ENCODE peak calls at places on chromosomes 12 and 14, in ten cellular contexts. M, P, F, O, E, I, S, B, V and C are unnamed samples.

GRCh38 chr14:104795781-104796681 is 483 bp upstream of the AKT1 start:
- DNase-seq in M (no peak), P (no peak), F (no peak), O (no peak), E (no peak), I (no peak), S (no peak), B (no peak), V (peak; percentile 73), C (peak; percentile 68)

GRCh38 chr14:51674294-51675002 is 22.7 kb downstream of the FRMD6 start:
- DNase-seq in M (no peak), P (no peak), F (no peak), O (no peak), E (no peak), I (no peak), S (peak; percentile 68), B (no peak), V (no peak), C (no peak)

GRCh38 chr12:6827437-6827894 is 741 bp upstream of the P3H3 start:
- DNase-seq in M (peak; percentile 81), P (peak; percentile 97), F (peak; percentile 95), O (peak; percentile 90), E (no peak), I (peak; percentile 84), S (peak; percentile 79), B (no peak), V (peak; percentile 90), C (peak; percentile 79)

GRCh38 chr12:106645465-106646330 is 62.9 kb downstream of the RFX4 start:
- DNase-seq in M (no peak), P (no peak), F (no peak), O (no peak), E (no peak), I (no peak), S (no peak), B (no peak), V (no peak), C (no peak)

GRCh38 chr14:66228267-66228970 is 257.8 kb upstream of the CCDC196 start:
- DNase-seq in M (no peak), P (no peak), F (no peak), O (no peak), E (no peak), I (peak; percentile 6), S (no peak), B (no peak), V (no peak), C (no peak)

GRCh38 chr12:116525418-116526001 is 33.7 kb upstream of the MAP1LC3B2 start:
- DNase-seq in M (peak; percentile 74), P (peak; percentile 92), F (peak; percentile 90), O (peak; percentile 88), E (no peak), I (peak; percentile 87), S (peak; percentile 92), B (no peak), V (peak; percentile 66), C (peak; percentile 80)

GRCh38 chr12:62716037-62716436 is 218.9 kb downstream of the PPM1H start:
- DNase-seq in M (no peak), P (no peak), F (no peak), O (no peak), E (no peak), I (no peak), S (no peak), B (no peak), V (no peak), C (no peak)

GRCh38 chr14:79596531-79596930 is 614.8 kb downstream of the DIO2 start:
- DNase-seq in M (no peak), P (no peak), F (no peak), O (no peak), E (no peak), I (peak; percentile 47), S (peak; percentile 88), B (no peak), V (no peak), C (no peak)

GRCh38 chr14:90780519-90780918 is 35.7 kb downstream of the TTC7B start:
- DNase-seq in M (no peak), P (no peak), F (no peak), O (peak; percentile 45), E (no peak), I (no peak), S (no peak), B (no peak), V (no peak), C (no peak)

GRCh38 chr14:27553820-27554219 is 956.0 kb upstream of the NOVA1 start:
- DNase-seq in M (peak; percentile 1), P (no peak), F (no peak), O (no peak), E (no peak), I (peak; percentile 5), S (no peak), B (no peak), V (no peak), C (no peak)

GRCh38 chr12:107014050-107014449 is 27.1 kb upstream of the MTERF2 start:
- DNase-seq in M (no peak), P (no peak), F (no peak), O (no peak), E (no peak), I (peak; percentile 61), S (no peak), B (no peak), V (no peak), C (peak; percentile 43)

GRCh38 chr14:102140750-102141145 is 1.1 kb downstream of the WDR20 start:
- DNase-seq in M (peak; percentile 27), P (no peak), F (no peak), O (no peak), E (no peak), I (no peak), S (no peak), B (no peak), V (no peak), C (no peak)

GRCh38 chr14:102139248-102140026 is at the start of gene WDR20:
- DNase-seq in M (peak; percentile 97), P (peak; percentile 98), F (peak; percentile 97), O (peak; percentile 97), E (peak; percentile 94), I (peak; percentile 98), S (peak; percentile 92), B (peak; percentile 87), V (peak; percentile 98), C (peak; percentile 99)

GRCh38 chr14:102140027-102140749 is 491 bp downstream of the WDR20 start:
- DNase-seq in M (peak; percentile 33), P (peak; percentile 68), F (no peak), O (peak; percentile 78), E (no peak), I (peak; percentile 16), S (no peak), B (no peak), V (no peak), C (peak; percentile 41)

GRCh38 chr14:102138935-102139247 is 806 bp upstream of the WDR20 start:
- DNase-seq in M (no peak), P (no peak), F (no peak), O (no peak), E (no peak), I (no peak), S (no peak), B (no peak), V (no peak), C (no peak)

GRCh38 chr14:102141797-102142196 is 2.1 kb downstream of the WDR20 start:
- DNase-seq in M (no peak), P (no peak), F (no peak), O (no peak), E (no peak), I (no peak), S (no peak), B (no peak), V (no peak), C (no peak)
- H3K4me1 ChIP-seq in M (peaks cover 17% of the 10 kb centered on the region), P (peaks cover 31% of the 10 kb centered on the region), F (peaks cover 8% of the 10 kb centered on the region), O (peaks cover 39% of the 10 kb centered on the region), E (no peaks in the 10 kb centered on the region), I (peaks cover 13% of the 10 kb centered on the region), S (no peaks in the 10 kb centered on the region), B (peaks cover 16% of the 10 kb centered on the region), V (peaks cover 3% of the 10 kb centered on the region), C (peaks cover 23% of the 10 kb centered on the region)

GRCh38 chr12:121467638-121468403 is 67.9 kb downstream of the RNF34 start:
- DNase-seq in M (peak; percentile 18), P (peak; percentile 78), F (peak; percentile 41), O (no peak), E (no peak), I (peak; percentile 31), S (no peak), B (peak; percentile 35), V (peak; percentile 53), C (no peak)

GRCh38 chr12:121465921-121466799 is 66.2 kb downstream of the RNF34 start:
- DNase-seq in M (peak; percentile 29), P (no peak), F (no peak), O (no peak), E (no peak), I (peak; percentile 21), S (no peak), B (no peak), V (no peak), C (peak; percentile 29)

GRCh38 chr12:121464331-121464730 is 64.4 kb downstream of the RNF34 start:
- DNase-seq in M (no peak), P (no peak), F (no peak), O (no peak), E (no peak), I (no peak), S (no peak), B (no peak), V (no peak), C (no peak)

GRCh38 chr12:121468451-121468850 is 68.5 kb downstream of the RNF34 start:
- DNase-seq in M (no peak), P (no peak), F (no peak), O (no peak), E (no peak), I (no peak), S (peak; percentile 15), B (no peak), V (no peak), C (no peak)

GRCh38 chr12:121466800-121467637 is 67.1 kb downstream of the RNF34 start:
- DNase-seq in M (peak; percentile 87), P (peak; percentile 93), F (peak; percentile 81), O (peak; percentile 90), E (peak; percentile 41), I (peak; percentile 88), S (peak; percentile 82), B (peak; percentile 53), V (peak; percentile 86), C (peak; percentile 94)
- TF ChIP-seq POLR2A in M (peak; percentile 37), P (no peak), F (no peak), O (peak; percentile 27), E (no peak), I (peak; percentile 65), S (peak; percentile 65), B (no peak), V (no peak), C (no peak)

DNA sequence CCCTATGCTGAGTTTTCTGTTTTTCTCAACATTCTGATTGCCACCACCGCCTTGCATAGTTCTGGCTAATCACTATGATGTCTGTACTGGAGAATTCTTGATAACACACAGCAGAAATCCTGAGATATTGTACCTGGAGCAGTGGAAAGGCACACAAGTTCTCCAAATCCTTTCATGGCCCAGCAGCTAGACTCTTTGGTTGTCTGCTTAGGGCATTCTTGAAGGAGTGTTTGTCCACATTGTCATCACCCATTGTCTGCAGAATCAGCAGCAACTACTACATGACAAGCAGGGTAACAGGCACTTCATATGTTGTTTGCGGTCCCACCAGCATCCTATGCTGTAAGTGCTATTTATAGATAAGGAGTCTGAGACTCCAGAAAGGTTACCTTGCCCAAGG is 128.9 kb downstream of the DAAM1 start:
- DNase-seq in M (no peak), P (no peak), F (no peak), O (no peak), E (no peak), I (no peak), S (no peak), B (no peak), V (no peak), C (no peak)
- H3K4me1 ChIP-seq in M (peaks cover 21% of the 10 kb centered on the region), P (peaks cover 83% of the 10 kb centered on the region), F (no peaks in the 10 kb centered on the region), O (peaks cover 42% of the 10 kb centered on the region), E (no peaks in the 10 kb centered on the region), I (peaks cover 31% of the 10 kb centered on the region), S (peaks cover 2% of the 10 kb centered on the region), B (peaks cover 26% of the 10 kb centered on the region), V (peaks cover 7% of the 10 kb centered on the region), C (peaks cover 72% of the 10 kb centered on the region)

GRCh38 chr12:121793501-121793835 is at the start of gene RHOF:
- DNase-seq in M (no peak), P (no peak), F (no peak), O (no peak), E (no peak), I (no peak), S (no peak), B (no peak), V (peak; percentile 63), C (peak; percentile 68)
- TF ChIP-seq POLR2A in M (no peak), P (no peak), F (no peak), O (no peak), E (no peak), I (peak; percentile 70), S (no peak), B (no peak), V (no peak), C (no peak)